ENCODE peak calls at places on chromosomes 12 and 14, in five cellular contexts. I, A, D, J and U are unnamed samples.

GRCh38 chr12:80821513-80822000 is 104.8 kb downstream of the MYF5 start:
- DNase-seq in A (no peak), D (no peak), J (no peak), I (no peak), U (no peak)

GRCh38 chr12:32754101-32754500 is 1.6 kb downstream of the YARS2 start:
- DNase-seq in D (no peak), A (no peak), I (no peak), J (no peak), U (no peak)

GRCh38 chr12:97177482-97177881 is 270.4 kb downstream of the NEDD1 start:
- DNase-seq in J (no peak), A (no peak), D (no peak), I (no peak), U (no peak)

GRCh38 chr12:49932746-49933145 is 17.8 kb upstream of the AQP2 start:
- DNase-seq in A (no peak), D (no peak), J (no peak), I (no peak), U (no peak)

GRCh38 chr12:30420561-30420960 is 275.1 kb downstream of the IPO8 start:
- DNase-seq in D (no peak), A (no peak), I (no peak), J (no peak), U (no peak)

GRCh38 chr12:6070472-6071257 is 53.8 kb downstream of the VWF start:
- DNase-seq in I (no peak), J (no peak), D (peak), A (no peak), U (no peak)

GRCh38 chr14:90140956-90141316 is 79.1 kb downstream of the KCNK13 start:
- DNase-seq in A (no peak), D (no peak), J (no peak), I (no peak), U (no peak)

GRCh38 chr12:38823743-38824142 is 81.6 kb downstream of the CPNE8 start:
- DNase-seq in D (no peak), I (no peak), J (no peak), A (no peak), U (no peak)

GRCh38 chr12:65494537-65494936 is 216.1 kb downstream of the MSRB3 start:
- DNase-seq in A (no peak), D (no peak), J (no peak), I (no peak), U (no peak)

GRCh38 chr12:53115891-53116675 is 12.8 kb downstream of the SOAT2 start:
- DNase-seq in I (peak), D (no peak), J (no peak), A (no peak), U (no peak)

GRCh38 chr12:124388679-124389536 is 94.0 kb downstream of the RFLNA start:
- DNase-seq in A (peak), J (peak), I (peak), D (peak), U (peak)

GRCh38 chr12:91178139-91178561 is 4.5 kb downstream of the DCN start:
- DNase-seq in D (peak), I (no peak), A (no peak), J (no peak), U (no peak)

GRCh38 chr14:67620217-67620789 is 583 bp downstream of the ARG2 start:
- DNase-seq in J (peak), I (no peak), A (peak), D (no peak), U (no peak)

DNA sequence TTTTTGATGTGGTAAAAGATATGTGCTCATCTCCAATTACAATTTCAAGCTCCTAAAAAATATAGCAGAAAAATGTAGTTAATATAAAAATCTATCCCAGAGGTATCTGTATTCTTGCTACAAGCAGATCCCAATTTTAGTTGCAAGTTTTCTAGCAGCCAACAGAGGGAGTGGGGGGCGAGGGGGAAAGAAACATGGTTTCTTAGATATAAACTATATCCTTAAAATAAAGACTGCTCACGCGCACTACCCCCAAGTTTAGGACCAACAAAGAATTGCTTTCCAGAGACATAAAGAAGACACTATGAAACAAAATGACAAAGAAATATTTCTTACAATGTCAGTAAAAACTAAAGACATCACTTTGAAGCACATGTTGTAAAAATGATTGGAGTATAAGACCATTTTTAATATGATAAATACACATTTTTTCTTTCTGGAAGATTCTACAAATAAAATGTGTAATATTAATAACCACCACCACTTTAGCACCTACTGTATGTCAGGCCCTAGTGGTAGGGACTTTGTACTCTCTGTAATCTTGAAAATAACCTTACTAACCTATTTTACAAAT is 5.4 kb downstream of the MAGOHB start:
- DNase-seq in J (no peak), I (no peak), D (no peak), A (no peak), U (peak)
- TF ChIP-seq CTCF in J (no peak), I (no peak), D (peak), A (no peak), U (peak)

GRCh38 chr12:89019439-89020120 is 332.7 kb downstream of the DUSP6 start:
- DNase-seq in J (peak), D (peak), A (peak), I (peak), U (peak)
- TF ChIP-seq CTCF in J (peak), D (peak), A (peak), I (peak), U (peak)

GRCh38 chr14:81066672-81067071 is 111.3 kb downstream of the TSHR start:
- DNase-seq in I (no peak), A (no peak), D (no peak), J (no peak), U (no peak)

GRCh38 chr14:81067156-81067555 is 111.7 kb downstream of the TSHR start:
- DNase-seq in I (no peak), D (no peak), A (no peak), J (no peak), U (no peak)

GRCh38 chr14:81062816-81063215 is 107.4 kb downstream of the TSHR start:
- DNase-seq in I (no peak), D (peak), A (no peak), J (peak), U (peak)

GRCh38 chr14:81062380-81062779 is 107.0 kb downstream of the TSHR start:
- DNase-seq in D (no peak), A (no peak), I (no peak), J (no peak), U (no peak)
- TF ChIP-seq CTCF in D (no peak), A (no peak), I (no peak), J (no peak), U (no peak)

GRCh38 chr14:77455966-77456640 is 1.3 kb downstream of the VIPAS39 start:
- DNase-seq in A (no peak), I (no peak), J (no peak), D (no peak), U (no peak)
- TF ChIP-seq CTCF in A (no peak), I (no peak), J (no peak), D (no peak), U (no peak)

GRCh38 chr12:82326905-82327503 is 31.2 kb downstream of the CCDC59 start:
- DNase-seq in J (no peak), D (peak), A (no peak), I (peak), U (no peak)
- TF ChIP-seq CTCF in J (peak), D (peak), A (peak), I (peak), U (peak)

DNA sequence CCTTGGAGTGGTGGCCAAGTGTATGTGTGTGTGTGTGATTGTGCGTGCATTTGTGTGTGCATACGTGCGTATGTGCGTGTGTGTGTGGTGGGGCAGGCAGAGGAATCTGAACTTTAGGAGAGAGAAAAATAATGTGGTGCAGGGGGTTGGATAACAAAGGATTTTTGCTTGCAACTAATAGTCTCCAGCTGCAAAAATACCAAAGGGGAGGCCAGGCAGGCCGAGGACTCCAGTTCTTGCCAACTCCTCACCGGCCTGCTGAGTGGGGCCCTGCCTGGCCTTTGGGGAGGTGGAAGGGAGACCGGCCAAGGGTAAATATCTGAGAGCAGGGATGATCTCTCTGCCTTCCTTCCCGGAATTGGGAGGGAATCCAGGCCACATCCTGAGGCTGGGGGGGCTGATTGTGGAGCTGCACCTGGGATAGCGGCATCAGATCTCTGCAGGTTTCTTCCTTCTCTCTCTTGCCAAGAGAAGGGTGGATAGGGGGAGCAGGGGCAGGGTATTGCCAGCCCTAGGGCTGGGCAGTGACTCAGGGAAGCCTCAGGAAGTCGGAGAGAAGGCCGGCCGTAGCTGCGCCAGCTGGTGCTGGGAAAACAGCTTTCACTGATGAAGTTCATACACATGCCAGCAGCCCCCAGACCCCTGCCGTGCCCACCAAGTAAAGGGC is 4.5 kb upstream of the LRP1-AS start:
- DNase-seq in D (no peak), A (no peak), I (no peak), J (no peak), U (no peak)
- TF ChIP-seq CTCF in D (no peak), A (no peak), I (no peak), J (no peak), U (no peak)

GRCh38 chr14:97468220-97468619 is 671.0 kb downstream of the VRK1 start:
- DNase-seq in D (no peak), J (no peak), I (no peak), A (no peak), U (no peak)
- TF ChIP-seq CTCF in D (no peak), J (no peak), I (no peak), A (no peak), U (no peak)